ENCODE peak calls at places on chromosomes 2 and 18, in six cellular contexts. O is neural crest cell; E is CD4-positive, alpha-beta T cell; G is fibroblast of villous mesenchyme; Z is GM20000; S is testis. Y is an unnamed sample.

GRCh38 chr2:113962692-113963480 is 73.0 kb downstream of the ACTR3 start:
- DNase-seq in Z (no peak), E (no peak), S (no peak), O (no peak), G (peak; percentile 72), Y (no peak)

GRCh38 chr2:54594048-54594447 is 129.4 kb upstream of the EML6 start:
- DNase-seq in G (no peak), E (no peak), S (no peak), O (no peak), Z (no peak), Y (no peak)

GRCh38 chr18:53268455-53268854 is 928.5 kb downstream of the DCC start:
- DNase-seq in Z (no peak), G (no peak), O (no peak), S (no peak), E (no peak), Y (no peak)

GRCh38 chr2:215826838-215827441 is 186.4 kb downstream of the MREG start:
- DNase-seq in O (no peak), Z (no peak), G (peak; percentile 82), S (no peak), E (no peak), Y (no peak)

GRCh38 chr18:59569321-59569720 is 127.9 kb downstream of the CCBE1 start:
- DNase-seq in E (no peak), O (no peak), S (no peak), Z (no peak), G (no peak), Y (no peak)

GRCh38 chr2:25981596-25982272 is 563 bp downstream of the KIF3C start:
- DNase-seq in O (no peak), Z (peak; percentile 49), G (peak; percentile 21), E (no peak), S (no peak), Y (peak; percentile 61)

GRCh38 chr2:2411008-2411407 is 79.9 kb upstream of the MYT1L start:
- DNase-seq in Z (no peak), G (no peak), O (no peak), S (no peak), E (no peak), Y (no peak)

GRCh38 chr2:144922519-144922918 is 402.6 kb upstream of the ZEB2 start:
- DNase-seq in G (no peak), E (no peak), Z (no peak), O (no peak), S (no peak), Y (no peak)

GRCh38 chr18:24530630-24531111 is 70.2 kb downstream of the HRH4 start:
- DNase-seq in E (no peak), S (peak; percentile 21), O (no peak), G (peak; percentile 25), Z (no peak), Y (no peak)

GRCh38 chr18:63322908-63323634 is 3.5 kb upstream of the BCL2 start:
- DNase-seq in O (peak; percentile 48), G (peak; percentile 78), Z (peak; percentile 67), S (peak; percentile 74), E (peak; percentile 45), Y (peak; percentile 53)

GRCh38 chr18:7464245-7464966 is 102.7 kb upstream of the PTPRM start:
- DNase-seq in E (no peak), S (no peak), G (no peak), O (no peak), Z (no peak), Y (no peak)

GRCh38 chr2:179862898-179863458 is 1.6 kb upstream of the ZNF385B start:
- DNase-seq in G (no peak), E (no peak), O (no peak), S (no peak), Z (no peak), Y (no peak)

GRCh38 chr2:197889041-197889440 is 84.6 kb downstream of the PLCL1 start:
- DNase-seq in O (no peak), Z (peak; percentile 69), G (peak; percentile 56), E (no peak), S (no peak), Y (no peak)

GRCh38 chr2:137928547-137929503 is 35.4 kb upstream of the HNMT start:
- DNase-seq in Z (no peak), O (no peak), G (peak; percentile 92), S (no peak), E (no peak), Y (no peak)

GRCh38 chr18:49835405-49835804 is 22.1 kb upstream of the ACAA2 start:
- DNase-seq in S (no peak), E (no peak), Z (no peak), G (no peak), O (no peak), Y (no peak)

GRCh38 chr2:220185766-220186165 is 558.3 kb downstream of the SLC4A3 start:
- DNase-seq in E (no peak), G (no peak), O (no peak), S (no peak), Z (no peak), Y (no peak)

GRCh38 chr18:39448942-39449341 is 1883.3 kb upstream of the CELF4 start:
- DNase-seq in O (no peak), G (no peak), E (no peak), Z (no peak), S (no peak), Y (no peak)

GRCh38 chr2:20465716-20466391 is 19.0 kb downstream of the RHOB start:
- DNase-seq in G (no peak), S (no peak), E (no peak), O (no peak), Z (no peak), Y (no peak)

GRCh38 chr2:210955591-210955990 is 399.2 kb downstream of the CPS1 start:
- DNase-seq in Z (no peak), E (no peak), S (no peak), O (no peak), G (no peak), Y (no peak)

GRCh38 chr2:95332036-95332435 is 34.9 kb downstream of the KCNIP3 start:
- DNase-seq in Z (no peak), E (no peak), O (no peak), G (no peak), S (no peak), Y (no peak)

GRCh38 chr2:108918941-108919341 is 70.1 kb downstream of the EDAR start:
- DNase-seq in S (no peak), E (no peak), Z (no peak), O (no peak), G (peak; percentile 13), Y (peak; percentile 1)

GRCh38 chr2:96404446-96405373 is 69.1 kb downstream of the NCAPH start:
- DNase-seq in E (no peak), O (no peak), Z (no peak), G (no peak), S (peak; percentile 65), Y (no peak)

GRCh38 chr2:128300621-128301020 is 18.0 kb downstream of the HS6ST1 start:
- DNase-seq in S (no peak), G (no peak), E (no peak), Z (no peak), O (no peak), Y (no peak)

GRCh38 chr2:36553690-36554089 is 44.3 kb downstream of the FEZ2 start:
- DNase-seq in O (no peak), G (no peak), E (no peak), Z (no peak), S (no peak), Y (no peak)

GRCh38 chr2:36559221-36559942 is 38.6 kb downstream of the FEZ2 start:
- DNase-seq in G (no peak), O (no peak), S (no peak), Z (no peak), E (no peak), Y (no peak)

GRCh38 chr2:36555789-36556188 is 42.2 kb downstream of the FEZ2 start:
- DNase-seq in Z (no peak), G (no peak), O (no peak), S (no peak), E (no peak), Y (no peak)

GRCh38 chr2:36554531-36554930 is 43.4 kb downstream of the FEZ2 start:
- DNase-seq in E (no peak), O (no peak), Z (no peak), G (no peak), S (no peak), Y (no peak)

DNA sequence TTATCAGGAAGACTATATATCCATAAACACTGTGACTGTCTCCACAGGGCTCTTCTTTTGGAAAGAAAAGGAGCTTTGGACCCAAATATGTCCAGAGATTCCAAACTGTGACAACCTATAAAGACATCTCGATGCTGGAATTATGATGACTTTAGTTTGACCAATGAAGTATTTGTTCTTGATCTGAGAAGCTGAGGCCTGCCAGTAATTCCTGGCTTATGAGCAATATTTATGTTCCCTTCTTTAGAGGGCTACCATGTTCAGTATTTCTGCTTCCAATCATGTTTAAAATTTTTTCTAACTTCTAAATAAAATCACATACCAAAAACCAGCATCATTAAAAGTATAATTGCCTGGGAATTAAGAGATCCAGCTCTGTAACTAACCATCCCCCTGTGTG is 41.1 kb downstream of the FEZ2 start:
- DNase-seq in O (no peak), Z (no peak), G (peak; percentile 30), S (no peak), E (no peak), Y (no peak)
- TF ChIP-seq CTCF in O (no peak), Z (no peak), G (no peak), S (no peak), E (no peak), Y (no peak)

GRCh38 chr18:46629356-46629755 is 27.7 kb downstream of the LOXHD1 start:
- DNase-seq in G (no peak), O (no peak), E (no peak), Z (no peak), S (no peak), Y (no peak)
- TF ChIP-seq CTCF in G (no peak), O (no peak), E (no peak), Z (no peak), S (no peak), Y (no peak)

DNA sequence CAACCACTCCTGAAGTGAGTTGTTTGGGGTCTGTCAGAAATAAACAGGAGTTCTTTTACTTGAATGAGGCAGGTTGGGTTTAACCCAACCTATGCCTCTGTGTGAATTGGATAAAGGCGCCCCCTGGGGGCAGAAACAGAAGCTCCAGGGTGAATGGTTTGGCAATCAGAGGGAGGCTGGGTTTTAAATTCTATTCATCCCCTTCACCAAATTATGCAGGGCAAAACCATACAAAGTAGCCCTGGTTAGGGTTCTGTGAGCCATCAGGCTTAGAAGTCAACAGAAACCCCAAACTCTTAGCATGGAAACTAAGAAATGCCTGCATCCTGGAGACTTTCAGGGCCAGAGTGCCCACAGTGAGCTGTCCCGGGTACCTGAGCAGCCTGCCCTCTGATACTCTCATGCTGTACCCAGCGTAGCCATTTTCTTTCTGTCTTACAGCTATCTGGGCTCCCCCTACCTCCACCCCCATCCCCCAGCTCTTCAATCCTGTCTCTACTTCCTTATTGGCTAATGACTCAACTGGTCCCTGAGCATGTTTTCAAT is 241.5 kb downstream of the ICOS start:
- DNase-seq in E (peak; percentile 60), O (peak; percentile 24), Z (peak; percentile 46), G (peak; percentile 36), S (peak; percentile 63), Y (no peak)
- TF ChIP-seq CTCF in E (peak; percentile 66), O (peak; percentile 64), Z (no peak), G (peak; percentile 66), S (peak; percentile 17), Y (peak; percentile 36)

DNA sequence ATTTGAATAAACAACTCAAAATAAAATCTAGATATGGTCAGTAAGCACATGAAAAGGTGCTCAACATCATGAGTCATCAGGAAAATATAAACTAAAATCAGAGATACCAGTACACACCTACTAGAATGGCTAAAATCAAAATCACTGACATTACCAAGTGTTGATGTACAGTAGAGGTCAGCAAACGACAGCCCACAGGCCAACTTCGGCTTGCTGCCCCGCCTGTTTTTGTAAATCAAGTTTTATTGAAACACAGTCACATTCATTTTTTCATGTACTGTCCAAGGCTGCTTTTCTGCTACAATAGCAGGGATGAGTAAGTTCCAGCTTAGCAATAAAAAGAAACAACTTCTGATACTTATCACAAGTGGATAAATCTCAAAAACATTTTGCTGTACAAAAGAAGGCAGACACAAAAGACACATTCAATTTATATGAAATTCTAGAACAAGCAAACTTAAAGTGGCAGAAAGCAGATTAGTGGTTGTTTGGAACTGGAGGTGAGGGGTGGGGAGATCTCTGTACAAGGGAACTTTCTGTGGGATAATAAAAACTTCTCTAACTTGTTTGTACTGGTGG is 32.1 kb downstream of the TRAK2 start:
- DNase-seq in O (no peak), E (no peak), Z (no peak), G (peak; percentile 46), S (peak; percentile 48), Y (no peak)
- TF ChIP-seq CTCF in O (no peak), E (no peak), Z (no peak), G (no peak), S (no peak), Y (no peak)

Y was measured in mesothelial cell of epicardium.